ENCODE peak calls at places on chromosomes 16 and 17, in five cellular contexts. One of them, this sample, is unnamed.

GRCh38 chr16:48300391-48300856 is 53.1 kb upstream of the ABCC11 start:
- DNase-seq in HFFc6: no peak
- DNase-seq in iris pigment epithelial cell: peak; percentile 81
- DNase-seq in CD4-positive, alpha-beta memory T cell: no peak
- DNase-seq in stimulated activated CD8-positive, alpha-beta memory T cell treated with anti-CD3 and anti-CD28 coated beads, Interleukin-7, amount 100 ng/mL, for 4 hours: no peak
- DNase-seq in this sample: no peak

GRCh38 chr17:70947636-70948565 is 778.6 kb downstream of the KCNJ2 start:
- DNase-seq in HFFc6: no peak
- DNase-seq in stimulated activated CD8-positive, alpha-beta memory T cell treated with anti-CD3 and anti-CD28 coated beads, Interleukin-7, amount 100 ng/mL, for 4 hours: no peak
- DNase-seq in CD4-positive, alpha-beta memory T cell: no peak
- DNase-seq in iris pigment epithelial cell: no peak
- DNase-seq in this sample: no peak

GRCh38 chr17:8941520-8941919 is 24.0 kb downstream of the PIK3R5 start:
- DNase-seq in iris pigment epithelial cell: no peak
- DNase-seq in stimulated activated CD8-positive, alpha-beta memory T cell treated with anti-CD3 and anti-CD28 coated beads, Interleukin-7, amount 100 ng/mL, for 4 hours: peak; percentile 55
- DNase-seq in HFFc6: no peak
- DNase-seq in CD4-positive, alpha-beta memory T cell: peak; percentile 72
- DNase-seq in this sample: no peak

GRCh38 chr17:48724241-48725004 is 1.4 kb downstream of the PRAC2 start:
- DNase-seq in iris pigment epithelial cell: peak; percentile 80
- DNase-seq in stimulated activated CD8-positive, alpha-beta memory T cell treated with anti-CD3 and anti-CD28 coated beads, Interleukin-7, amount 100 ng/mL, for 4 hours: peak; percentile 59
- DNase-seq in HFFc6: peak; percentile 73
- DNase-seq in CD4-positive, alpha-beta memory T cell: peak; percentile 71
- DNase-seq in this sample: peak; percentile 86

GRCh38 chr17:6558932-6559752 is 2.8 kb upstream of the PITPNM3 start:
- DNase-seq in HFFc6: no peak
- DNase-seq in iris pigment epithelial cell: no peak
- DNase-seq in CD4-positive, alpha-beta memory T cell: no peak
- DNase-seq in stimulated activated CD8-positive, alpha-beta memory T cell treated with anti-CD3 and anti-CD28 coated beads, Interleukin-7, amount 100 ng/mL, for 4 hours: no peak
- DNase-seq in this sample: peak; percentile 39

GRCh38 chr17:82200743-82201497 is 11.7 kb downstream of the CCDC57 start:
- DNase-seq in HFFc6: no peak
- DNase-seq in stimulated activated CD8-positive, alpha-beta memory T cell treated with anti-CD3 and anti-CD28 coated beads, Interleukin-7, amount 100 ng/mL, for 4 hours: peak; percentile 62
- DNase-seq in CD4-positive, alpha-beta memory T cell: peak; percentile 91
- DNase-seq in iris pigment epithelial cell: no peak
- DNase-seq in this sample: no peak

GRCh38 chr17:19657182-19657581 is 8.6 kb downstream of the ALDH3A2 start:
- DNase-seq in HFFc6: no peak
- DNase-seq in CD4-positive, alpha-beta memory T cell: no peak
- DNase-seq in iris pigment epithelial cell: no peak
- DNase-seq in stimulated activated CD8-positive, alpha-beta memory T cell treated with anti-CD3 and anti-CD28 coated beads, Interleukin-7, amount 100 ng/mL, for 4 hours: no peak
- DNase-seq in this sample: no peak

GRCh38 chr17:31605761-31606160 is 214.3 kb downstream of the RAB11FIP4 start:
- DNase-seq in HFFc6: no peak
- DNase-seq in CD4-positive, alpha-beta memory T cell: no peak
- DNase-seq in stimulated activated CD8-positive, alpha-beta memory T cell treated with anti-CD3 and anti-CD28 coated beads, Interleukin-7, amount 100 ng/mL, for 4 hours: no peak
- DNase-seq in iris pigment epithelial cell: no peak
- DNase-seq in this sample: no peak

GRCh38 chr16:50102046-50102756 is 36.4 kb downstream of the HEATR3 start:
- DNase-seq in HFFc6: peak; percentile 89
- DNase-seq in stimulated activated CD8-positive, alpha-beta memory T cell treated with anti-CD3 and anti-CD28 coated beads, Interleukin-7, amount 100 ng/mL, for 4 hours: no peak
- DNase-seq in iris pigment epithelial cell: peak; percentile 89
- DNase-seq in CD4-positive, alpha-beta memory T cell: no peak
- DNase-seq in this sample: no peak

GRCh38 chr17:50911890-50912289 is 45.7 kb upstream of the TOB1 start:
- DNase-seq in HFFc6: no peak
- DNase-seq in CD4-positive, alpha-beta memory T cell: no peak
- DNase-seq in iris pigment epithelial cell: no peak
- DNase-seq in stimulated activated CD8-positive, alpha-beta memory T cell treated with anti-CD3 and anti-CD28 coated beads, Interleukin-7, amount 100 ng/mL, for 4 hours: no peak
- DNase-seq in this sample: no peak

GRCh38 chr16:3569851-3570250 is 7.4 kb downstream of the NLRC3 start:
- DNase-seq in stimulated activated CD8-positive, alpha-beta memory T cell treated with anti-CD3 and anti-CD28 coated beads, Interleukin-7, amount 100 ng/mL, for 4 hours: no peak
- DNase-seq in iris pigment epithelial cell: no peak
- DNase-seq in HFFc6: no peak
- DNase-seq in CD4-positive, alpha-beta memory T cell: no peak
- DNase-seq in this sample: no peak

GRCh38 chr17:16343569-16343968 is 9.7 kb downstream of the CENPV start:
- DNase-seq in CD4-positive, alpha-beta memory T cell: no peak
- DNase-seq in HFFc6: no peak
- DNase-seq in stimulated activated CD8-positive, alpha-beta memory T cell treated with anti-CD3 and anti-CD28 coated beads, Interleukin-7, amount 100 ng/mL, for 4 hours: no peak
- DNase-seq in iris pigment epithelial cell: no peak
- DNase-seq in this sample: no peak

GRCh38 chr17:74305865-74306654 is 20.0 kb upstream of the KIF19 start:
- DNase-seq in iris pigment epithelial cell: no peak
- DNase-seq in HFFc6: no peak
- DNase-seq in stimulated activated CD8-positive, alpha-beta memory T cell treated with anti-CD3 and anti-CD28 coated beads, Interleukin-7, amount 100 ng/mL, for 4 hours: no peak
- DNase-seq in CD4-positive, alpha-beta memory T cell: no peak
- DNase-seq in this sample: peak; percentile 60

GRCh38 chr16:85555549-85556455 is 57.3 kb upstream of the GSE1 start:
- DNase-seq in CD4-positive, alpha-beta memory T cell: no peak
- DNase-seq in iris pigment epithelial cell: peak; percentile 48
- DNase-seq in HFFc6: no peak
- DNase-seq in stimulated activated CD8-positive, alpha-beta memory T cell treated with anti-CD3 and anti-CD28 coated beads, Interleukin-7, amount 100 ng/mL, for 4 hours: no peak
- DNase-seq in this sample: peak; percentile 40

GRCh38 chr17:67421869-67422273 is 44.8 kb downstream of the PITPNC1 start:
- DNase-seq in HFFc6: peak; percentile 87
- DNase-seq in CD4-positive, alpha-beta memory T cell: peak; percentile 84
- DNase-seq in iris pigment epithelial cell: peak; percentile 74
- DNase-seq in stimulated activated CD8-positive, alpha-beta memory T cell treated with anti-CD3 and anti-CD28 coated beads, Interleukin-7, amount 100 ng/mL, for 4 hours: peak; percentile 59
- DNase-seq in this sample: peak; percentile 90

GRCh38 chr17:78613423-78613822 is 36.2 kb upstream of the DNAH17 start:
- DNase-seq in HFFc6: no peak
- DNase-seq in stimulated activated CD8-positive, alpha-beta memory T cell treated with anti-CD3 and anti-CD28 coated beads, Interleukin-7, amount 100 ng/mL, for 4 hours: no peak
- DNase-seq in iris pigment epithelial cell: no peak
- DNase-seq in CD4-positive, alpha-beta memory T cell: no peak
- DNase-seq in this sample: no peak

GRCh38 chr16:49713770-49714169 is 142.1 kb downstream of the ZNF423 start:
- DNase-seq in CD4-positive, alpha-beta memory T cell: no peak
- DNase-seq in stimulated activated CD8-positive, alpha-beta memory T cell treated with anti-CD3 and anti-CD28 coated beads, Interleukin-7, amount 100 ng/mL, for 4 hours: no peak
- DNase-seq in HFFc6: no peak
- DNase-seq in iris pigment epithelial cell: no peak
- DNase-seq in this sample: no peak

GRCh38 chr17:17682737-17683675 is 1.7 kb downstream of the RAI1 start:
- DNase-seq in HFFc6: peak; percentile 76
- DNase-seq in CD4-positive, alpha-beta memory T cell: peak; percentile 62
- DNase-seq in stimulated activated CD8-positive, alpha-beta memory T cell treated with anti-CD3 and anti-CD28 coated beads, Interleukin-7, amount 100 ng/mL, for 4 hours: peak; percentile 38
- DNase-seq in iris pigment epithelial cell: peak; percentile 92
- DNase-seq in this sample: peak; percentile 74

GRCh38 chr17:5531019-5531418 is 44.7 kb downstream of the MIS12 start:
- DNase-seq in CD4-positive, alpha-beta memory T cell: no peak
- DNase-seq in iris pigment epithelial cell: no peak
- DNase-seq in stimulated activated CD8-positive, alpha-beta memory T cell treated with anti-CD3 and anti-CD28 coated beads, Interleukin-7, amount 100 ng/mL, for 4 hours: no peak
- DNase-seq in HFFc6: no peak
- DNase-seq in this sample: no peak

GRCh38 chr17:7549401-7550055 is 670 bp downstream of the TNFSF12 start:
- DNase-seq in stimulated activated CD8-positive, alpha-beta memory T cell treated with anti-CD3 and anti-CD28 coated beads, Interleukin-7, amount 100 ng/mL, for 4 hours: no peak
- DNase-seq in CD4-positive, alpha-beta memory T cell: peak; percentile 52
- DNase-seq in HFFc6: no peak
- DNase-seq in iris pigment epithelial cell: no peak
- DNase-seq in this sample: peak; percentile 11